ENCODE peak calls at places on chromosomes 4 and X, in seven cellular contexts. F is right lobe of liver, B is transverse colon, R is esophagus muscularis mucosa, C is Peyer's patch, N is breast epithelium, P is H1. H is an unnamed sample.
A peak's percentile ranks its signal among the peaks of the same experiment; 100 is the strongest.

GRCh38 chr4:108596389-108596788 is 24.0 kb upstream of the RPL34 start:
- DNase-seq in F (no peak), B (no peak), R (no peak), C (no peak), N (no peak), P (no peak), H (no peak)

GRCh38 chrX:23784487-23785301 is 1.7 kb downstream of the SAT1 start:
- DNase-seq in F (no peak), B (no peak), R (no peak), C (no peak), N (no peak), P (no peak), H (peak; percentile 53)

GRCh38 chr4:41024556-41025491 is 189.5 kb downstream of the APBB2 start:
- DNase-seq in F (no peak), B (no peak), R (no peak), C (no peak), N (no peak), P (no peak), H (peak; percentile 50)

GRCh38 chr4:69095301-69095731 is 958 bp upstream of the UGT2B7 start:
- DNase-seq in F (no peak), B (no peak), R (no peak), C (peak; percentile 39), N (no peak), P (no peak), H (no peak)

GRCh38 chr4:86032476-86033022 is 327.3 kb downstream of the MAPK10 start:
- DNase-seq in F (no peak), B (no peak), R (no peak), C (no peak), N (peak; percentile 71), P (no peak), H (no peak)

GRCh38 chr4:77911842-77912450 is 49.3 kb downstream of the MRPL1 start:
- DNase-seq in F (no peak), B (no peak), R (no peak), C (no peak), N (no peak), P (no peak), H (no peak)

GRCh38 chr4:82372502-82372873 is 1.3 kb downstream of the HNRNPD start:
- DNase-seq in F (peak; percentile 61), B (peak; percentile 55), R (no peak), C (peak; percentile 73), N (peak; percentile 30), P (no peak), H (peak; percentile 86)

GRCh38 chrX:23803931-23804381 is 21.0 kb downstream of the SAT1 start:
- DNase-seq in F (no peak), B (peak; percentile 50), R (no peak), C (no peak), N (peak; percentile 51), P (no peak), H (no peak)

GRCh38 chrX:47191331-47191730 is 2.3 kb upstream of the UBA1 start:
- DNase-seq in F (peak; percentile 46), B (peak; percentile 51), R (no peak), C (peak; percentile 79), N (no peak), P (no peak), H (peak; percentile 36)

GRCh38 chr4:164508836-164509235 is 245.1 kb upstream of the SMIM31 start:
- DNase-seq in F (no peak), B (no peak), R (no peak), C (no peak), N (no peak), P (no peak), H (no peak)

GRCh38 chrX:55008571-55009358 is 8.6 kb downstream of the APEX2 start:
- DNase-seq in F (no peak), B (no peak), R (no peak), C (no peak), N (no peak), P (no peak), H (no peak)

GRCh38 chr4:104064650-104065577 is 345.1 kb upstream of the TACR3 start:
- DNase-seq in F (peak; percentile 67), B (peak; percentile 15), R (no peak), C (peak; percentile 59), N (no peak), P (peak; percentile 3), H (peak; percentile 1)

GRCh38 chr4:38055566-38055965 is 95.4 kb downstream of the PTTG2 start:
- DNase-seq in F (no peak), B (no peak), R (no peak), C (no peak), N (no peak), P (no peak), H (no peak)

GRCh38 chrX:101390664-101391525 is at the start of gene RPL36A:
- DNase-seq in F (peak; percentile 87), B (peak; percentile 88), R (peak; percentile 92), C (peak; percentile 95), N (peak; percentile 78), P (peak; percentile 70), H (peak; percentile 94)
- TF ChIP-seq POLR2A in F (peak; percentile 82), B (peak; percentile 90), R (peak; percentile 69), C (peak; percentile 88), N (peak; percentile 43), P (peak; percentile 98), H (peak; percentile 99)

DNA sequence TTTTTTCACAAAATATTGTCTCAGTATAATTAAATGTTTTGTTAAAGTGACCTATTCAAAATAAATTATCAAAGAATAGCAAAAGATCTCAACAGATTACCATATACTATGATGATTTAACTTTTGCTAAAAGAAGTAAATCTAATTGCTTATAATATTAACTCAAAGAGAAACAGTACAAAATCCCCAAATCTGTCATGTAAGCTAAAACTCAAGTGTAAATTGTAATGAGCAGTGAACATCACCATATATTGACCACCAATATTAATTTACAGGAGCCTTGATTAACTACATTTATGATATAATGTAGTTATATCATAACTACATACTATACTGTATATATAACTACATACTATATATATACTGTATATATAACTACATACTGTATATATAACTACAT is 174.4 kb downstream of the SLC39A8 start:
- DNase-seq in F (no peak), B (no peak), R (no peak), C (no peak), N (no peak), P (no peak), H (no peak)
- TF ChIP-seq POLR2A in F (no peak), B (no peak), R (no peak), C (no peak), N (no peak), P (no peak), H (no peak)

GRCh38 chr4:3387943-3388348 is 53.8 kb upstream of the HGFAC start:
- DNase-seq in F (peak; percentile 90), B (peak; percentile 74), R (peak; percentile 95), C (peak; percentile 84), N (peak; percentile 68), P (no peak), H (no peak)

GRCh38 chr4:3389879-3390840 is 51.6 kb upstream of the HGFAC start:
- DNase-seq in F (peak; percentile 42), B (no peak), R (no peak), C (no peak), N (no peak), P (no peak), H (no peak)

GRCh38 chr4:3389186-3389878 is 52.4 kb upstream of the HGFAC start:
- DNase-seq in F (no peak), B (no peak), R (no peak), C (no peak), N (no peak), P (no peak), H (no peak)

GRCh38 chr4:3387154-3387942 is 54.4 kb upstream of the HGFAC start:
- DNase-seq in F (no peak), B (no peak), R (no peak), C (no peak), N (no peak), P (no peak), H (no peak)

GRCh38 chr4:3388461-3389185 is 53.1 kb upstream of the HGFAC start:
- DNase-seq in F (no peak), B (no peak), R (no peak), C (no peak), N (no peak), P (no peak), H (no peak)
- TF ChIP-seq POLR2A in F (no peak), B (no peak), R (no peak), C (no peak), N (no peak), P (no peak), H (no peak)

DNA sequence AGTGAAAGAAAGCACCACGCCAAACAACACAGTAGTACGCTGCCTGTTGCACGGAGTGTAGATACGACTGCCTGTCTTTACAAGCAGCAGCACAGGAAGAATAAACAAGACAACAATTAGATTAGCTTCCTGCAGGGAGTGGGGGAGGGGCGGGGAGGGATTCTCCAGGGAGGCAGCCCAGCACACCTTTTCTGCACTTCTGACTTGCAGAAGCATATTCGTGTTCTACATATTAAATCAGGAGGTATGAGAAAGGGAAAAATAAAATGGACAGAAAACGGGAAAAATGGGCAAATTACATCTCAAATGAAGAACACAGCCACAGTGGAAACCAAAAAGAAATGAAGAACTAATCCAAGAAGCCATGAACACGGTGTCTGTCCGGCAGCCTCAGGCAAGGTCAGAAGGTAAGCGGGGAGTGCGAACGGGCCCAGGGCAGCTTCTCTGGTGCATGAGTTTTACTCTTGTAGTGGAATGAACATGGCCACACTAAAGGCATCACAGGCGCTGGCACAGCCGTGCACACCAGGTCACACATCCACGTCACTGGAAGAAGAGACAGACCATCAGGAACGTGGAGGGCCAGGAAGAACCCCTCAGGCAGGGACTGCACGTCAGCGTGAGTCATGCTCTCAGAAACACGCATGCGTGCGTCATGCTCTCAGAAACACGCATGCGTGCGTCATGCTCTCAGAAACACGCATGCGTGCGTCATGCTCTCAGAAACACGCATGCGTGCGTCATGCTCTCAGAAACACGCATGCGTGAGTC is 20.1 kb upstream of the ADRA2C start:
- DNase-seq in F (no peak), B (no peak), R (no peak), C (no peak), N (no peak), P (no peak), H (no peak)
- TF ChIP-seq POLR2A in F (no peak), B (no peak), R (no peak), C (no peak), N (no peak), P (no peak), H (no peak)